ENCODE peak calls at places on chromosome 13, in eight cellular contexts. J is foreskin fibroblast, T is ascending aorta, L is breast epithelium, U is PC-9, K is fibroblast of the aortic adventitia, S is heart right ventricle, A is GM06990. M is an unnamed sample.

GRCh38 chr13:66210677-66211076 is 1019.5 kb downstream of the PCDH9 start:
- DNase-seq in J (peak), T (no peak), L (no peak), U (no peak), K (peak), S (no peak), A (no peak), M (no peak)

GRCh38 chr13:110447058-110447511 is 114.4 kb downstream of the RAB20 start:
- DNase-seq in J (peak), T (no peak), L (no peak), U (no peak), K (peak), S (no peak), A (no peak), M (peak)

GRCh38 chr13:76904507-76904906 is 18.3 kb upstream of the KCTD12 start:
- DNase-seq in J (no peak), T (no peak), L (no peak), U (no peak), K (peak), S (no peak), A (no peak), M (no peak)

GRCh38 chr13:36975172-36975571 is 24.0 kb downstream of the ALG5 start:
- DNase-seq in J (no peak), T (no peak), L (no peak), U (no peak), K (no peak), S (no peak), A (no peak), M (no peak)

GRCh38 chr13:41835871-41836270 is 125.0 kb downstream of the VWA8 start:
- DNase-seq in J (peak), T (no peak), L (no peak), U (no peak), K (peak), S (no peak), A (no peak), M (no peak)

GRCh38 chr13:108769213-108770070 is 140.0 kb downstream of the MYO16 start:
- DNase-seq in J (no peak), T (no peak), L (no peak), U (peak), K (peak), S (no peak), A (no peak), M (no peak)

GRCh38 chr13:67084066-67084465 is 146.1 kb downstream of the PCDH9 start:
- DNase-seq in J (no peak), T (no peak), L (no peak), U (no peak), K (no peak), S (no peak), A (no peak), M (no peak)

GRCh38 chr13:113106666-113107065 is 1.1 kb downstream of the F7 start:
- DNase-seq in J (no peak), T (no peak), L (no peak), U (no peak), K (no peak), S (no peak), A (no peak), M (no peak)

GRCh38 chr13:33138441-33138840 is 122.2 kb downstream of the KL start:
- DNase-seq in J (no peak), T (no peak), L (no peak), U (no peak), K (no peak), S (no peak), A (no peak), M (no peak)

GRCh38 chr13:51221674-51222509 is at the start of gene FAM124A:
- DNase-seq in J (peak), T (no peak), L (no peak), U (no peak), K (no peak), S (peak), A (peak), M (peak)

GRCh38 chr13:51729853-51730553 is 74.0 kb downstream of the DHRS12 start:
- DNase-seq in J (peak), T (peak), L (no peak), U (no peak), K (peak), S (no peak), A (no peak), M (no peak)

GRCh38 chr13:99124695-99125334 is 75.8 kb upstream of the UBAC2 start:
- DNase-seq in J (peak), T (no peak), L (no peak), U (peak), K (peak), S (no peak), A (peak), M (peak)

GRCh38 chr13:47843005-47843404 is 158.1 kb downstream of the SUCLA2 start:
- DNase-seq in J (no peak), T (no peak), L (no peak), U (no peak), K (no peak), S (no peak), A (no peak), M (no peak)

GRCh38 chr13:95571941-95572340 is 19.4 kb downstream of the CLDN10 start:
- DNase-seq in J (no peak), T (no peak), L (no peak), U (no peak), K (no peak), S (no peak), A (no peak), M (no peak)

GRCh38 chr13:97028441-97029299 is 34.4 kb upstream of the OXGR1 start:
- DNase-seq in J (peak), T (no peak), L (no peak), U (peak), K (peak), S (no peak), A (peak), M (peak)

GRCh38 chr13:19581675-19582074 is 20.3 kb upstream of the TPTE2 start:
- DNase-seq in J (no peak), T (no peak), L (no peak), U (no peak), K (no peak), S (no peak), A (no peak), M (no peak)

GRCh38 chr13:41302743-41303142 is 8.3 kb upstream of the NAA16 start:
- DNase-seq in J (no peak), T (no peak), L (no peak), U (no peak), K (no peak), S (no peak), A (no peak), M (no peak)

GRCh38 chr13:97422118-97423054 is 11.6 kb upstream of the RAP2A start:
- DNase-seq in J (no peak), T (no peak), L (no peak), U (no peak), K (peak), S (no peak), A (no peak), M (no peak)

GRCh38 chr13:21998279-21998678 is 327.4 kb downstream of the FGF9 start:
- DNase-seq in J (no peak), T (no peak), L (no peak), U (no peak), K (no peak), S (no peak), A (no peak), M (no peak)

GRCh38 chr13:110872034-110872767 is 42.7 kb downstream of the ANKRD10 start:
- DNase-seq in J (no peak), T (no peak), L (no peak), U (no peak), K (no peak), S (no peak), A (no peak), M (no peak)

GRCh38 chr13:73146705-73147104 is 87.9 kb downstream of the KLF5 start:
- DNase-seq in J (no peak), T (no peak), L (no peak), U (peak), K (no peak), S (no peak), A (no peak), M (no peak)

GRCh38 chr13:93472897-93473296 is 246.3 kb downstream of the GPC6 start:
- DNase-seq in J (no peak), T (no peak), L (no peak), U (no peak), K (no peak), S (no peak), A (no peak), M (no peak)

GRCh38 chr13:99322297-99323103 is 15.3 kb upstream of the GPR183 start:
- DNase-seq in J (peak), T (no peak), L (no peak), U (peak), K (peak), S (no peak), A (peak), M (peak)

GRCh38 chr13:40087021-40088002 is 431.9 kb downstream of the COG6 start:
- DNase-seq in J (no peak), T (no peak), L (no peak), U (no peak), K (no peak), S (no peak), A (no peak), M (no peak)

GRCh38 chr13:27482996-27483395 is 32.6 kb upstream of the MTIF3 start:
- DNase-seq in J (no peak), T (no peak), L (no peak), U (no peak), K (no peak), S (no peak), A (peak), M (peak)
- H3K4me3 ChIP-seq in J (no peak), T (no peak), L (no peak), U (no peak), K (no peak), S (no peak), A (peak), M (no peak)

DNA sequence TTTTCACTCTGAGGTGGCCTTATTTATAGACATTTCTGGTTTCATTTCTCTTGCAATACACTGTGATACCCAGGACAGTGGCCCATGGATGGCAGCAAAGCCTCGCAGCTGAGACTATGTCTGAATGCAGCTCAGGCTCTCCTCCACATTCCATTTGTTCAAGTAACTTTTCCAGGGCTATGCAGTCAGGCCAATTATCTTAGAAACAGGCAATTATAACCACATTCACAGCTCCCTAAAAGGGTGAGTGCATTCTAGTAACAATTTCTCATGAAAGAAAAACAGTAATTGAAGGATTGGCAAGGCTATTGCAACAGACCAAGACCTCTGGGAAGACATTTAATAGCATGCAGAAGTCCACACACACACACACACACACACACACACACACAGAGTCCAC is 264.0 kb downstream of the TBC1D4 start:
- DNase-seq in J (peak), T (no peak), L (no peak), U (no peak), K (peak), S (no peak), A (no peak), M (no peak)
- TF ChIP-seq CTCF in J (peak), T (no peak), L (no peak), U (no peak), K (peak), S (no peak), A (no peak), M (no peak)

GRCh38 chr13:44403720-44404063 is 30.1 kb downstream of the SERP2 start:
- DNase-seq in J (no peak), T (no peak), L (no peak), U (no peak), K (no peak), S (no peak), A (no peak), M (no peak)
- H3K4me3 ChIP-seq in J (no peak), T (no peak), L (peak), U (peak), K (no peak), S (no peak), A (no peak), M (no peak)

DNA sequence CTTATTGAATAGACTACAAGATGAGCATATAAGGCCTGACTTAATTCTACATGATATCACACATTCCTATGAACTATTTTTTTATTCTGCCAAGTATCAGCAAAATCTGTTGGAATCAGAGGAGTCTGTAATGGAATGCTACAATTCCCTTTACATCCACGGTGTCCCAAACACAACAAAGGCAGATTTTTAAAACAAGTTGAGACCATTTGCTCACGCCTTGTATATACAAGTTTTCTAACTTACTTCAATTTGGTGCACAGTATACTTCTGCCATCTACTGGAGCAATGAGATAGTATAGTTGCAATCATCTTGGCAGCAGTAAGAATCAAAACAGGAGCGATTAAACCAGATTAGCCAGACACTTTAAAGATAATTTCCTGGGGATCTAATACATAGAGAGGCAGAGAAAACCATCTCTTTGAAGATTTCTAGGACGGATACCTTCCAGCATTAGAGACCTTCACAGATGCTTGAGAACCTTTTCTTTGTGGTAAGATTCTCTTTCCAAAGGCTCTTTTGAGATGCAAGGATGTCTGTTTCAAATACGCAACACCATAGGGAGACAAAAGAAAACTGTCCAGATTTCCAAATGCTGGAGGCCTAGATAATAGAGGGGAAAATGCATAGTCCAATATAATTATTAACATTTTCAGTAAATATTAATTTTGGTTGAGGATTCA is 302.0 kb upstream of the MIR17HG start:
- DNase-seq in J (no peak), T (no peak), L (no peak), U (no peak), K (no peak), S (no peak), A (no peak), M (peak)
- TF ChIP-seq CTCF in J (no peak), T (no peak), L (no peak), U (peak), K (no peak), S (no peak), A (peak), M (peak)

GRCh38 chr13:78768950-78769349 is 110.0 kb upstream of the OBI1 start:
- DNase-seq in J (no peak), T (no peak), L (no peak), U (no peak), K (no peak), S (no peak), A (no peak), M (no peak)
- H3K4me3 ChIP-seq in J (no peak), T (no peak), L (no peak), U (no peak), K (no peak), S (no peak), A (no peak), M (no peak)

M was measured in GM12865.